ENCODE peak calls at places on chromosome 22, in seven cellular contexts. One of them, this sample, is unnamed.
A peak's percentile ranks its signal among the peaks of the same experiment; 100 is the strongest.

GRCh38 chr22:32080904-32081303 is 37.8 kb downstream of the SLC5A1 start:
- DNase-seq in esophagus muscularis mucosa: peak; percentile 68
- DNase-seq in neural crest cell: no peak
- DNase-seq in RWPE1: peak; percentile 64
- DNase-seq in suprapubic skin: no peak
- DNase-seq in H9: peak; percentile 47
- DNase-seq in AG09319: peak; percentile 18
- DNase-seq in this sample: no peak

GRCh38 chr22:43543522-43544281 is 131.9 kb downstream of the MPPED1 start:
- DNase-seq in AG09319: no peak
- DNase-seq in esophagus muscularis mucosa: no peak
- DNase-seq in RWPE1: no peak
- DNase-seq in suprapubic skin: peak; percentile 71
- DNase-seq in neural crest cell: no peak
- DNase-seq in H9: peak; percentile 15
- DNase-seq in this sample: no peak

GRCh38 chr22:25992331-25992730 is 176.9 kb upstream of the SEZ6L start:
- DNase-seq in neural crest cell: no peak
- DNase-seq in esophagus muscularis mucosa: no peak
- DNase-seq in RWPE1: no peak
- DNase-seq in H9: no peak
- DNase-seq in suprapubic skin: no peak
- DNase-seq in AG09319: no peak
- DNase-seq in this sample: no peak

GRCh38 chr22:21657361-21658118 is 8.3 kb upstream of the PPIL2 start:
- DNase-seq in esophagus muscularis mucosa: no peak
- DNase-seq in suprapubic skin: no peak
- DNase-seq in H9: peak; percentile 84
- DNase-seq in neural crest cell: peak; percentile 72
- DNase-seq in AG09319: no peak
- DNase-seq in RWPE1: peak; percentile 60
- DNase-seq in this sample: peak; percentile 91

GRCh38 chr22:24805790-24806662 is at the start of gene SGSM1:
- DNase-seq in AG09319: no peak
- DNase-seq in neural crest cell: peak; percentile 73
- DNase-seq in esophagus muscularis mucosa: no peak
- DNase-seq in RWPE1: peak; percentile 67
- DNase-seq in H9: peak; percentile 89
- DNase-seq in suprapubic skin: no peak
- DNase-seq in this sample: peak; percentile 93

GRCh38 chr22:48188211-48188845 is 1425.9 kb downstream of the TBC1D22A start:
- DNase-seq in AG09319: no peak
- DNase-seq in neural crest cell: no peak
- DNase-seq in H9: peak; percentile 22
- DNase-seq in suprapubic skin: no peak
- DNase-seq in RWPE1: no peak
- DNase-seq in esophagus muscularis mucosa: no peak
- DNase-seq in this sample: no peak

GRCh38 chr22:23781533-23781932 is 5.2 kb upstream of the SMARCB1 start:
- DNase-seq in AG09319: peak; percentile 41
- DNase-seq in H9: no peak
- DNase-seq in neural crest cell: no peak
- DNase-seq in suprapubic skin: no peak
- DNase-seq in esophagus muscularis mucosa: no peak
- DNase-seq in RWPE1: peak; percentile 80
- DNase-seq in this sample: no peak

GRCh38 chr22:35116817-35117216 is 50.9 kb downstream of the ISX start:
- DNase-seq in RWPE1: no peak
- DNase-seq in H9: no peak
- DNase-seq in AG09319: no peak
- DNase-seq in esophagus muscularis mucosa: no peak
- DNase-seq in suprapubic skin: no peak
- DNase-seq in neural crest cell: no peak
- DNase-seq in this sample: no peak

GRCh38 chr22:17706451-17706900 is 67.8 kb downstream of the BID start:
- DNase-seq in RWPE1: peak; percentile 86
- DNase-seq in AG09319: peak; percentile 83
- DNase-seq in suprapubic skin: no peak
- DNase-seq in esophagus muscularis mucosa: no peak
- DNase-seq in H9: peak; percentile 41
- DNase-seq in neural crest cell: no peak
- DNase-seq in this sample: no peak

GRCh38 chr22:44449061-44449682 is 48.9 kb downstream of the RTL6 start:
- DNase-seq in neural crest cell: no peak
- DNase-seq in AG09319: peak; percentile 68
- DNase-seq in H9: no peak
- DNase-seq in suprapubic skin: peak; percentile 62
- DNase-seq in RWPE1: peak; percentile 19
- DNase-seq in esophagus muscularis mucosa: no peak
- DNase-seq in this sample: no peak

GRCh38 chr22:23521442-23522113 is 58.5 kb downstream of the IGLL1 start:
- DNase-seq in neural crest cell: peak; percentile 93
- DNase-seq in suprapubic skin: peak; percentile 91
- DNase-seq in esophagus muscularis mucosa: peak; percentile 95
- DNase-seq in AG09319: peak; percentile 61
- DNase-seq in H9: peak; percentile 92
- DNase-seq in RWPE1: peak; percentile 81
- DNase-seq in this sample: peak; percentile 97

GRCh38 chr22:39808087-39808486 is 85.5 kb downstream of the ENTHD1 start:
- DNase-seq in neural crest cell: peak; percentile 30
- DNase-seq in RWPE1: no peak
- DNase-seq in H9: peak; percentile 64
- DNase-seq in esophagus muscularis mucosa: no peak
- DNase-seq in AG09319: no peak
- DNase-seq in suprapubic skin: no peak
- DNase-seq in this sample: peak; percentile 15

GRCh38 chr22:42472671-42473070 is 40.5 kb upstream of the NFAM1 start:
- DNase-seq in H9: no peak
- DNase-seq in RWPE1: no peak
- DNase-seq in AG09319: no peak
- DNase-seq in suprapubic skin: no peak
- DNase-seq in neural crest cell: no peak
- DNase-seq in esophagus muscularis mucosa: no peak
- DNase-seq in this sample: no peak

GRCh38 chr22:22906907-22907550 is 19.4 kb downstream of the IGLL5 start:
- DNase-seq in neural crest cell: no peak
- DNase-seq in suprapubic skin: no peak
- DNase-seq in RWPE1: no peak
- DNase-seq in esophagus muscularis mucosa: no peak
- DNase-seq in H9: no peak
- DNase-seq in AG09319: no peak
- DNase-seq in this sample: no peak

GRCh38 chr22:27405672-27406388 is 395.7 kb downstream of the MN1 start:
- DNase-seq in H9: peak; percentile 79
- DNase-seq in neural crest cell: peak; percentile 78
- DNase-seq in suprapubic skin: no peak
- DNase-seq in RWPE1: peak; percentile 56
- DNase-seq in esophagus muscularis mucosa: no peak
- DNase-seq in AG09319: no peak
- DNase-seq in this sample: peak; percentile 73

GRCh38 chr22:46386312-46386711 is 50.8 kb downstream of the TRMU start:
- DNase-seq in RWPE1: no peak
- DNase-seq in H9: no peak
- DNase-seq in neural crest cell: no peak
- DNase-seq in AG09319: no peak
- DNase-seq in esophagus muscularis mucosa: no peak
- DNase-seq in suprapubic skin: no peak
- DNase-seq in this sample: no peak
- TF ChIP-seq CTCF in RWPE1: no peak
- TF ChIP-seq CTCF in H9: peak; percentile 53
- TF ChIP-seq CTCF in neural crest cell: peak; percentile 26
- TF ChIP-seq CTCF in AG09319: no peak
- TF ChIP-seq CTCF in esophagus muscularis mucosa: no peak
- TF ChIP-seq CTCF in suprapubic skin: no peak
- TF ChIP-seq CTCF in this sample: no peak

DNA sequence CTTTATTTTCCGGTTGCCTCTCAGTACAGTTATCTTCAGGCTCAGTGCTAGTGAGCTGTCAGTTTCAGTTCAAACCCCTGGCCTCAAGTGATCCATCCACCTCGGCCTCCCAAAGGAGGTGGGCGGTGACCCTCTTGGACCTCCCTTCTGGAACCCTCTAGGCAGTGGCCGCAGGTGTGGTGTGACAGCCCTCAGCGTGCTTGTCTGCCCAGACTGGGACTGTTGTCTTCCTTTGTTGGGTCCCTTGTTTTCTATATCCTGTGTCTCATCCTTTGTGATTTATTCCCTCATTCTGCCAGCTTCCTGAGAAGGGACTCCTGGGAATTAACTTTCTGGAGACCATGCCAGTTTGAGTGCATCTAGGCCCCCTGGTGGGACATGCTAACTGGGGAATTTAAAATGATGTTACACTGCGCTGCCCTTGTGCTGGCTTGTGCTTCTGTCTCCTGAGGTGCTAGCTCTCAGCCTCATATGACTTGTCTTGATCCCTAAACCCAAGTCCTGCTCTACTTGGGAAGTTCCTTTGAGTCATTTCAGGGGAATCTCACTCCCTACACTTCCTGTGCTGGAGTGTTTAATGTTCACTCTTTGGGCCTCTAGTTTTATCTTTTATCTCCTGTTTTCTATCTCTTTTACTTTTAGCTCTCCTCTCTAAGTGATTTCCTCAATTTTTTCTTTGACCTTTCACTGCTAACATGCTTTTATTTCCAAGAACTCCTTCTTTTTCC is 19.4 kb downstream of the MED15 start:
- DNase-seq in esophagus muscularis mucosa: no peak
- DNase-seq in RWPE1: no peak
- DNase-seq in AG09319: no peak
- DNase-seq in H9: no peak
- DNase-seq in neural crest cell: no peak
- DNase-seq in suprapubic skin: no peak
- DNase-seq in this sample: no peak
- TF ChIP-seq CTCF in esophagus muscularis mucosa: no peak
- TF ChIP-seq CTCF in RWPE1: no peak
- TF ChIP-seq CTCF in AG09319: peak; percentile 2
- TF ChIP-seq CTCF in H9: no peak
- TF ChIP-seq CTCF in neural crest cell: no peak
- TF ChIP-seq CTCF in suprapubic skin: no peak
- TF ChIP-seq CTCF in this sample: no peak

DNA sequence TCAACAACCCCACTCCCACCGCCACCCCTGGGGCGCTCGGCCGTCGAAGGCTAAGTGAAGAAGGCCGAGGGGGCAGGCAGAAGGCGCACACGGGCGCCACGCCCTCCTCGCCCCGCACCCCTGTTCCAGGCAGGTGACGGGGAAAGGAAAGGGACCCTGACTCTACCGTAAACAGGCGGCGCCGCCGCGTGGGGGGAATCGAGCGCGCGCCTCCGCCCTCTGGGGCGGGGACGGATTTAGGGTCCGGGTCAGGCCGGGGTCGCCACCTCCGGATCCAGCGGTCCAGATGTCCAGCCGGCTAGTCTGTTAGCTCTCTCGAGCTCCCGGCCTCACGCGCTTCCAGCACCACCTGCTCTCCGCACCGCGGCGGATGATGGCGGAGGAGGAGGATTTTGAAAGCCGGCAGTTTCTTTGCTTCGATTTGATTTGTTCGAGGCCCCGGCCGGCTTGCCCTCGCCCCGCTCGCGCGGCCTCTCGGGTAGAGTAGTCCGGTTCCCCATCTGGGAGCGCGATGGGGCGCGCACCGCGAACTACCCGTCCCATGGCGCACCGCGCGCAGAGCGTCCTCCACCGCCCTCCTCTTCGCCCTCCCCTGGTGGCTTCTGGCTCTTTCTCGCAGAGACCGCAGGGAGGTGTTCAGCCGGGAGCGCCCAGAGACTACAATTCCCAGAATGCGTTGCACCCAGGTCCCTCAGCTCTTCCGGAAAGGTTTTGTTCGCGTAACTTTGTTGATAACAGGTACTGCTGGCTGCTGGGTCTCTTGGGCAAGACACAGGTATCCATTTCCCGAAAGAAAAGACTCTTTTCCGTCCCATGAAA is at the start of gene RANGAP1:
- DNase-seq in AG09319: peak; percentile 95
- DNase-seq in suprapubic skin: peak; percentile 98
- DNase-seq in esophagus muscularis mucosa: peak; percentile 99
- DNase-seq in RWPE1: peak; percentile 88
- DNase-seq in neural crest cell: peak; percentile 95
- DNase-seq in H9: peak; percentile 99
- DNase-seq in this sample: peak; percentile 96
- TF ChIP-seq CTCF in AG09319: peak; percentile 10
- TF ChIP-seq CTCF in suprapubic skin: no peak
- TF ChIP-seq CTCF in esophagus muscularis mucosa: no peak
- TF ChIP-seq CTCF in RWPE1: no peak
- TF ChIP-seq CTCF in neural crest cell: peak; percentile 30
- TF ChIP-seq CTCF in H9: no peak
- TF ChIP-seq CTCF in this sample: no peak

GRCh38 chr22:30604723-30605122 is 2.3 kb upstream of the TCN2 start:
- DNase-seq in neural crest cell: no peak
- DNase-seq in esophagus muscularis mucosa: no peak
- DNase-seq in RWPE1: no peak
- DNase-seq in suprapubic skin: no peak
- DNase-seq in H9: no peak
- DNase-seq in AG09319: no peak
- DNase-seq in this sample: no peak

GRCh38 chr22:30605449-30606110 is 1.4 kb upstream of the TCN2 start:
- DNase-seq in esophagus muscularis mucosa: no peak
- DNase-seq in suprapubic skin: no peak
- DNase-seq in AG09319: no peak
- DNase-seq in H9: peak; percentile 60
- DNase-seq in neural crest cell: peak; percentile 48
- DNase-seq in RWPE1: peak; percentile 24
- DNase-seq in this sample: peak; percentile 43

GRCh38 chr22:30607300-30607930 is 441 bp downstream of the TCN2 start:
- DNase-seq in esophagus muscularis mucosa: no peak
- DNase-seq in AG09319: no peak
- DNase-seq in suprapubic skin: no peak
- DNase-seq in H9: no peak
- DNase-seq in neural crest cell: no peak
- DNase-seq in RWPE1: no peak
- DNase-seq in this sample: no peak

GRCh38 chr22:30607939-30608338 is 965 bp downstream of the TCN2 start:
- DNase-seq in esophagus muscularis mucosa: no peak
- DNase-seq in H9: no peak
- DNase-seq in RWPE1: no peak
- DNase-seq in suprapubic skin: no peak
- DNase-seq in AG09319: no peak
- DNase-seq in neural crest cell: no peak
- DNase-seq in this sample: no peak

DNA sequence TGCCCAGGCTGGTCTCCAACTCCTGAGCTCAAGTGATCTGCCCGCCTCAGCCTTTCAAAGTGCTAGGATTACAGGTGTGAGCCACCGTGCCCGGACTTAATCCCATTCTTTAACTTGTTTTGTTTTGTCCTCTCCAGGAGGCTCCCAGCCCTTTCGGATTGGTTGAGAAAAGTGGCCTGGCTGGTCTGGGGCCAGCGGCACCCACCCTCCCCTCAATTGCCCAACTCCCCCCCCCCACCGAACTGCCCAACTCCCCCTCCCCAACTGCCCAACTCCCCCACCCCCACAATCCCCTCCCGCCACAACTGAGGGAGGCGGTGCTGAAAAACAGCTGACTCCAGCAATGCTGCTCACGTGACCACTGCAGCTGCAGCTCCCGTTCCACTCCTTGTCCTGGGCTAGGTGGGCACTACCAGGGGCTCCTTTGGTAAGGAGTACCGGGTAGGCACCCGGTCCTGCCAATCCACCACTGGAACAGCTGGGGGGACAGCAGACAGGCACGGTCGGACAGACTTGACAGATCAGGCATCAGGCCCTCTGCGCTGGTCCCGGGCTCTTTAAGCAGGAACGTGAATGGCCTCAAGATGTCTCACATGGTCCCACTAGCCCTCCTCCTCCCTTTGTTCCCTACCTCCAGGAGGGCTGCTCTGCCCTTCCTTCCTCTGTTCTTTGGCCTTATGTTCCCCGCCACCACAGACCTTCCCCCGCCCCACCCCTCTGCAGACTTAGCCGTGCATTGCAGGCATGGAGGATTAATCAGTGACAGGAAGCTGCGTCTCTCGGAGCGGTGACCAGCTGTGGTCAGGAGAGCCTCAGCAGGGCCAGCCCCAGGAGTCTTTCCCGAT is at the start of gene TCN2:
- DNase-seq in neural crest cell: peak; percentile 51
- DNase-seq in RWPE1: peak; percentile 34
- DNase-seq in AG09319: peak; percentile 39
- DNase-seq in suprapubic skin: peak; percentile 86
- DNase-seq in H9: peak; percentile 97
- DNase-seq in esophagus muscularis mucosa: peak; percentile 96
- DNase-seq in this sample: peak; percentile 55
- TF ChIP-seq CTCF in neural crest cell: peak; percentile 21
- TF ChIP-seq CTCF in RWPE1: no peak
- TF ChIP-seq CTCF in AG09319: no peak
- TF ChIP-seq CTCF in suprapubic skin: no peak
- TF ChIP-seq CTCF in H9: no peak
- TF ChIP-seq CTCF in esophagus muscularis mucosa: no peak
- TF ChIP-seq CTCF in this sample: no peak